ENCODE peak calls at places on chromosome 21, in eight cellular contexts. One of them, this sample, is unnamed.

GRCh38 chr21:16789636-16790035 is 723.2 kb upstream of the CXADR start:
- DNase-seq in foreskin keratinocyte: no peak
- DNase-seq in esophagus squamous epithelium: no peak
- DNase-seq in heart right ventricle: no peak
- DNase-seq in thoracic aorta: no peak
- DNase-seq in osteoblast: no peak
- DNase-seq in CD8-positive, alpha-beta memory T cell: no peak
- DNase-seq in IMR-90: no peak
- DNase-seq in this sample: no peak

GRCh38 chr21:16624468-16625102 is 888.3 kb upstream of the CXADR start:
- DNase-seq in CD8-positive, alpha-beta memory T cell: no peak
- DNase-seq in osteoblast: no peak
- DNase-seq in IMR-90: no peak
- DNase-seq in thoracic aorta: no peak
- DNase-seq in esophagus squamous epithelium: no peak
- DNase-seq in heart right ventricle: no peak
- DNase-seq in foreskin keratinocyte: no peak
- DNase-seq in this sample: no peak

GRCh38 chr21:36908260-36908908 is 58.1 kb downstream of the HLCS start:
- DNase-seq in osteoblast: no peak
- DNase-seq in esophagus squamous epithelium: no peak
- DNase-seq in IMR-90: peak
- DNase-seq in foreskin keratinocyte: no peak
- DNase-seq in CD8-positive, alpha-beta memory T cell: no peak
- DNase-seq in thoracic aorta: no peak
- DNase-seq in heart right ventricle: no peak
- DNase-seq in this sample: no peak

GRCh38 chr21:21722736-21723135 is 724.5 kb downstream of the NCAM2 start:
- DNase-seq in thoracic aorta: no peak
- DNase-seq in CD8-positive, alpha-beta memory T cell: no peak
- DNase-seq in heart right ventricle: no peak
- DNase-seq in esophagus squamous epithelium: no peak
- DNase-seq in IMR-90: peak
- DNase-seq in foreskin keratinocyte: no peak
- DNase-seq in osteoblast: no peak
- DNase-seq in this sample: no peak

GRCh38 chr21:14438204-14438603 is 55.3 kb upstream of the HSPA13 start:
- DNase-seq in thoracic aorta: no peak
- DNase-seq in IMR-90: no peak
- DNase-seq in heart right ventricle: no peak
- DNase-seq in osteoblast: peak
- DNase-seq in esophagus squamous epithelium: no peak
- DNase-seq in foreskin keratinocyte: no peak
- DNase-seq in CD8-positive, alpha-beta memory T cell: no peak
- DNase-seq in this sample: no peak

GRCh38 chr21:36698160-36699025 is 522 bp upstream of the SIM2 start:
- DNase-seq in esophagus squamous epithelium: no peak
- DNase-seq in IMR-90: peak
- DNase-seq in thoracic aorta: no peak
- DNase-seq in osteoblast: peak
- DNase-seq in heart right ventricle: no peak
- DNase-seq in CD8-positive, alpha-beta memory T cell: no peak
- DNase-seq in foreskin keratinocyte: no peak
- DNase-seq in this sample: no peak

GRCh38 chr21:15224346-15225086 is 159.7 kb upstream of the NRIP1 start:
- DNase-seq in IMR-90: peak
- DNase-seq in osteoblast: peak
- DNase-seq in foreskin keratinocyte: peak
- DNase-seq in heart right ventricle: no peak
- DNase-seq in CD8-positive, alpha-beta memory T cell: no peak
- DNase-seq in thoracic aorta: no peak
- DNase-seq in esophagus squamous epithelium: no peak
- DNase-seq in this sample: peak

GRCh38 chr21:43884861-43885370 is 19.9 kb downstream of the AGPAT3 start:
- DNase-seq in osteoblast: peak
- DNase-seq in heart right ventricle: no peak
- DNase-seq in CD8-positive, alpha-beta memory T cell: no peak
- DNase-seq in esophagus squamous epithelium: no peak
- DNase-seq in thoracic aorta: no peak
- DNase-seq in IMR-90: no peak
- DNase-seq in foreskin keratinocyte: no peak
- DNase-seq in this sample: no peak

GRCh38 chr21:37266515-37267221 is 466 bp downstream of the VPS26C start:
- DNase-seq in CD8-positive, alpha-beta memory T cell: no peak
- DNase-seq in foreskin keratinocyte: peak
- DNase-seq in osteoblast: peak
- DNase-seq in thoracic aorta: no peak
- DNase-seq in IMR-90: peak
- DNase-seq in esophagus squamous epithelium: no peak
- DNase-seq in heart right ventricle: peak
- DNase-seq in this sample: no peak

GRCh38 chr21:16535100-16535418 is 805.3 kb downstream of the USP25 start:
- DNase-seq in foreskin keratinocyte: peak
- DNase-seq in osteoblast: no peak
- DNase-seq in thoracic aorta: no peak
- DNase-seq in heart right ventricle: peak
- DNase-seq in esophagus squamous epithelium: no peak
- DNase-seq in CD8-positive, alpha-beta memory T cell: no peak
- DNase-seq in IMR-90: peak
- DNase-seq in this sample: peak

GRCh38 chr21:27213328-27213727 is 246.4 kb upstream of the ADAMTS5 start:
- DNase-seq in esophagus squamous epithelium: no peak
- DNase-seq in heart right ventricle: no peak
- DNase-seq in thoracic aorta: no peak
- DNase-seq in IMR-90: peak
- DNase-seq in CD8-positive, alpha-beta memory T cell: no peak
- DNase-seq in osteoblast: peak
- DNase-seq in foreskin keratinocyte: no peak
- DNase-seq in this sample: no peak

GRCh38 chr21:33971492-33972013 is 55.9 kb upstream of the ATP5PO start:
- DNase-seq in foreskin keratinocyte: peak
- DNase-seq in osteoblast: no peak
- DNase-seq in esophagus squamous epithelium: no peak
- DNase-seq in heart right ventricle: no peak
- DNase-seq in IMR-90: peak
- DNase-seq in CD8-positive, alpha-beta memory T cell: no peak
- DNase-seq in thoracic aorta: no peak
- DNase-seq in this sample: peak

GRCh38 chr21:36708512-36709029 is 9.7 kb downstream of the SIM2 start:
- DNase-seq in foreskin keratinocyte: no peak
- DNase-seq in osteoblast: peak
- DNase-seq in heart right ventricle: no peak
- DNase-seq in thoracic aorta: no peak
- DNase-seq in CD8-positive, alpha-beta memory T cell: no peak
- DNase-seq in esophagus squamous epithelium: no peak
- DNase-seq in IMR-90: no peak
- DNase-seq in this sample: no peak

GRCh38 chr21:26732442-26733221 is 112.6 kb downstream of the ADAMTS1 start:
- DNase-seq in IMR-90: peak
- DNase-seq in CD8-positive, alpha-beta memory T cell: no peak
- DNase-seq in heart right ventricle: peak
- DNase-seq in osteoblast: peak
- DNase-seq in foreskin keratinocyte: no peak
- DNase-seq in thoracic aorta: no peak
- DNase-seq in esophagus squamous epithelium: no peak
- DNase-seq in this sample: peak

GRCh38 chr21:44428281-44428942 is 26.9 kb upstream of the LRRC3 start:
- DNase-seq in thoracic aorta: no peak
- DNase-seq in CD8-positive, alpha-beta memory T cell: peak
- DNase-seq in osteoblast: peak
- DNase-seq in foreskin keratinocyte: no peak
- DNase-seq in esophagus squamous epithelium: no peak
- DNase-seq in IMR-90: no peak
- DNase-seq in heart right ventricle: no peak
- DNase-seq in this sample: peak

GRCh38 chr21:17777321-17777720 is 41.8 kb downstream of the C21orf91 start:
- DNase-seq in heart right ventricle: no peak
- DNase-seq in foreskin keratinocyte: no peak
- DNase-seq in IMR-90: no peak
- DNase-seq in thoracic aorta: no peak
- DNase-seq in esophagus squamous epithelium: no peak
- DNase-seq in CD8-positive, alpha-beta memory T cell: no peak
- DNase-seq in osteoblast: no peak
- DNase-seq in this sample: no peak

GRCh38 chr21:44405948-44406872 is 49.1 kb upstream of the LRRC3 start:
- DNase-seq in CD8-positive, alpha-beta memory T cell: no peak
- DNase-seq in esophagus squamous epithelium: no peak
- DNase-seq in foreskin keratinocyte: no peak
- DNase-seq in heart right ventricle: no peak
- DNase-seq in thoracic aorta: no peak
- DNase-seq in osteoblast: no peak
- DNase-seq in IMR-90: no peak
- DNase-seq in this sample: no peak

GRCh38 chr21:19853709-19854575 is 1144.3 kb upstream of the NCAM2 start:
- DNase-seq in esophagus squamous epithelium: no peak
- DNase-seq in foreskin keratinocyte: no peak
- DNase-seq in CD8-positive, alpha-beta memory T cell: no peak
- DNase-seq in heart right ventricle: no peak
- DNase-seq in osteoblast: no peak
- DNase-seq in IMR-90: no peak
- DNase-seq in thoracic aorta: no peak
- DNase-seq in this sample: no peak

GRCh38 chr21:20040768-20041167 is 957.4 kb upstream of the NCAM2 start:
- DNase-seq in osteoblast: no peak
- DNase-seq in esophagus squamous epithelium: no peak
- DNase-seq in thoracic aorta: no peak
- DNase-seq in heart right ventricle: no peak
- DNase-seq in IMR-90: no peak
- DNase-seq in CD8-positive, alpha-beta memory T cell: no peak
- DNase-seq in foreskin keratinocyte: no peak
- DNase-seq in this sample: no peak

GRCh38 chr21:34037009-34037408 is 36.4 kb upstream of the MRPS6 start:
- DNase-seq in IMR-90: no peak
- DNase-seq in esophagus squamous epithelium: no peak
- DNase-seq in CD8-positive, alpha-beta memory T cell: no peak
- DNase-seq in osteoblast: no peak
- DNase-seq in heart right ventricle: no peak
- DNase-seq in foreskin keratinocyte: no peak
- DNase-seq in thoracic aorta: no peak
- DNase-seq in this sample: no peak

GRCh38 chr21:33839167-33839716 is 76.4 kb downstream of the ATP5PO start:
- DNase-seq in IMR-90: no peak
- DNase-seq in osteoblast: no peak
- DNase-seq in heart right ventricle: no peak
- DNase-seq in CD8-positive, alpha-beta memory T cell: no peak
- DNase-seq in esophagus squamous epithelium: no peak
- DNase-seq in thoracic aorta: no peak
- DNase-seq in foreskin keratinocyte: no peak
- DNase-seq in this sample: no peak

GRCh38 chr21:29718081-29718815 is 221.5 kb downstream of the GRIK1 start:
- DNase-seq in CD8-positive, alpha-beta memory T cell: no peak
- DNase-seq in esophagus squamous epithelium: no peak
- DNase-seq in heart right ventricle: no peak
- DNase-seq in foreskin keratinocyte: peak
- DNase-seq in IMR-90: peak
- DNase-seq in thoracic aorta: no peak
- DNase-seq in osteoblast: no peak
- DNase-seq in this sample: peak
- H3K27ac ChIP-seq in CD8-positive, alpha-beta memory T cell: no peak
- H3K27ac ChIP-seq in esophagus squamous epithelium: peak
- H3K27ac ChIP-seq in heart right ventricle: no peak
- H3K27ac ChIP-seq in foreskin keratinocyte: no peak
- H3K27ac ChIP-seq in IMR-90: no peak
- H3K27ac ChIP-seq in thoracic aorta: no peak
- H3K27ac ChIP-seq in osteoblast: no peak
- H3K27ac ChIP-seq in this sample: no peak

DNA sequence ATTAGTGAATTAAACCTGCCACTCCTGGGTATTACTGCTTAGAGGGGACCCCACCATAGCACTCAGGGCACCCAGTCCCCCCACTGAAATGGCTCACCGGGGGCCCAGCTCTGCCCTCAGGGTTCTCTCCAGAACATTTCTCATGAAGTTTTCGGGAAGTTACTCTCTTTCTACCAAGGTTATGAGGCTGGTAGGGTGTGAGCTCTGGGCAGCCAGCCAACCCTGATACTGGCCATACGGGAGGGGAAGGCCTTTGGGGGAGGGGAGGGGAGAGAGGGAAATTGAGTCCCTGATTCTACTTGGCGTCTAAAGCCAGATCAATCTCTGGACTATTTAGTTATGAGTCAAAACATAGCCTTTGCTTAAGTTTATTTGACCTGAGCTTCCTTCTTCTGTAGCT is 12.9 kb upstream of the PDE9A start:
- DNase-seq in osteoblast: no peak
- DNase-seq in thoracic aorta: no peak
- DNase-seq in foreskin keratinocyte: no peak
- DNase-seq in IMR-90: no peak
- DNase-seq in esophagus squamous epithelium: no peak
- DNase-seq in CD8-positive, alpha-beta memory T cell: no peak
- DNase-seq in heart right ventricle: no peak
- DNase-seq in this sample: no peak
- H3K27ac ChIP-seq in osteoblast: no peak
- H3K27ac ChIP-seq in thoracic aorta: no peak
- H3K27ac ChIP-seq in foreskin keratinocyte: no peak
- H3K27ac ChIP-seq in IMR-90: no peak
- H3K27ac ChIP-seq in esophagus squamous epithelium: no peak
- H3K27ac ChIP-seq in CD8-positive, alpha-beta memory T cell: no peak
- H3K27ac ChIP-seq in heart right ventricle: no peak
- H3K27ac ChIP-seq in this sample: no peak

DNA sequence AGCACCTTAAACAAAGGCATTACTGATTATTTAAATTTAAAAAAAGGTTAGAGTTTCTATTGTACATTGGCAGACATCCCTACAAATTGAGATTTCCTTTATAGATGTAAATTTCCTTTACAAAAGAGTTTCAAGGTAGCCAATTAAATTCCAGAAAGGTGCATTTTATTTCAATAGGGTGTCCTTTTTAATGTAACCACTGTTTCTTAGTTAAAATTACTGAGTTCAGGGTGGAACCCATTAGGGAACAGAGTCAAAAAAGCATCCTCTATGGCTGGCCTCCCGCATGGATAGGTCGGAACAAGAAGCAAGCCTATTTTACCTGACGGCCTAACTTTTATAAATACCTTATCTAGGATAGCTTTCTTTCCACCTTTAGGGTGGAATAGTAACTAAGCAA is 24.4 kb downstream of the TCP10L start:
- DNase-seq in thoracic aorta: no peak
- DNase-seq in osteoblast: no peak
- DNase-seq in heart right ventricle: no peak
- DNase-seq in IMR-90: no peak
- DNase-seq in CD8-positive, alpha-beta memory T cell: no peak
- DNase-seq in foreskin keratinocyte: no peak
- DNase-seq in esophagus squamous epithelium: no peak
- DNase-seq in this sample: no peak
- H3K27ac ChIP-seq in thoracic aorta: no peak
- H3K27ac ChIP-seq in osteoblast: no peak
- H3K27ac ChIP-seq in heart right ventricle: no peak
- H3K27ac ChIP-seq in IMR-90: no peak
- H3K27ac ChIP-seq in CD8-positive, alpha-beta memory T cell: no peak
- H3K27ac ChIP-seq in foreskin keratinocyte: no peak
- H3K27ac ChIP-seq in esophagus squamous epithelium: no peak
- H3K27ac ChIP-seq in this sample: no peak

DNA sequence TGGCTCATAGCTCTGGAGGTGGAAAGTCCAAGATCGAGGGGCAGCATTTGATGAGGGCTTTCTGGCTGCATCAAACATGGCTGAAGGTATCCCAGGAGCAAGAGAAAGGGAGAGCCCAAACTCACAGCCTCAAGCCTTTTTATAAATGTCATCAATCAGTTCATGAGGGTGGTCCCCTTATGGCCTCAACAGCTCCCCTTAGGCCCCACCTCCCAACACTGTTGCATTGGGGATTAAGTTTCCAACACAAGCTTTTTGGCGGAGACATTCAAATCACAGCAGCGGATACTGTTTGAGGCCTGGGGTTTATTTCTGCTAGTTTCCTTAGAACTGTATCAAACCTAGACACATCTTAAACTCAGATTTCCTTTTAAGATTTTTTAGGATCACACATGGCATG is 20.4 kb downstream of the SH3BGR start:
- DNase-seq in thoracic aorta: no peak
- DNase-seq in esophagus squamous epithelium: no peak
- DNase-seq in heart right ventricle: no peak
- DNase-seq in osteoblast: no peak
- DNase-seq in IMR-90: no peak
- DNase-seq in CD8-positive, alpha-beta memory T cell: no peak
- DNase-seq in foreskin keratinocyte: no peak
- DNase-seq in this sample: no peak
- H3K27ac ChIP-seq in thoracic aorta: no peak
- H3K27ac ChIP-seq in esophagus squamous epithelium: no peak
- H3K27ac ChIP-seq in heart right ventricle: no peak
- H3K27ac ChIP-seq in osteoblast: no peak
- H3K27ac ChIP-seq in IMR-90: no peak
- H3K27ac ChIP-seq in CD8-positive, alpha-beta memory T cell: no peak
- H3K27ac ChIP-seq in foreskin keratinocyte: no peak
- H3K27ac ChIP-seq in this sample: no peak